ENCODE peak calls at places on chromosomes 11 and 22, in ten cellular contexts. W is astrocyte of the spinal cord; J is tibial nerve; R is activated naive CD4-positive, alpha-beta T cell treated with anti-CD3 and anti-CD28 coated beads for 36 hours; O is T-cell; N is foreskin fibroblast; F is stimulated activated CD8-positive, alpha-beta memory T cell treated with anti-CD3 and anti-CD28 coated beads, Interleukin-4, amount 100 ng/mL, for 24 hours; X is left ventricle myocardium superior; P is NCI-H1930; A is stimulated activated CD4-positive, alpha-beta T cell treated with anti-CD3 and anti-CD28 coated beads, Interleukin-12 subunit alpha, Interleukin-12 subunit beta, amount 100 ng/mL, for 48 hours. M is an unnamed sample.

GRCh38 chr22:41888638-41889200 is 26.2 kb downstream of the SHISA8 start:
- DNase-seq in W (no peak), J (no peak), R (no peak), O (no peak), N (no peak), F (no peak), X (no peak), P (no peak), A (no peak), M (no peak)

GRCh38 chr22:33923660-33924246 is 3.5 kb upstream of the LARGE1 start:
- DNase-seq in W (peak; percentile 61), J (peak; percentile 85), R (peak; percentile 51), O (no peak), N (peak; percentile 19), F (no peak), X (no peak), P (peak; percentile 50), A (no peak), M (peak; percentile 9)

GRCh38 chr11:86692317-86692716 is 19.9 kb upstream of the ME3 start:
- DNase-seq in W (peak; percentile 46), J (no peak), R (no peak), O (no peak), N (no peak), F (no peak), X (no peak), P (no peak), A (no peak), M (no peak)

GRCh38 chr11:36564376-36565032 is 3.3 kb upstream of the RAG1 start:
- DNase-seq in W (peak; percentile 67), J (peak; percentile 60), R (peak; percentile 65), O (peak; percentile 40), N (peak; percentile 39), F (peak; percentile 9), X (peak; percentile 35), P (no peak), A (peak; percentile 6), M (no peak)

GRCh38 chr11:72303179-72303578 is 59.2 kb upstream of the PHOX2A start:
- DNase-seq in W (no peak), J (no peak), R (no peak), O (no peak), N (no peak), F (no peak), X (no peak), P (no peak), A (no peak), M (no peak)

GRCh38 chr11:44351006-44351660 is 41.2 kb upstream of the ALX4 start:
- DNase-seq in W (no peak), J (no peak), R (no peak), O (no peak), N (no peak), F (no peak), X (no peak), P (no peak), A (no peak), M (no peak)

GRCh38 chr22:31475778-31476177 is 13.9 kb downstream of the EIF4ENIF1 start:
- DNase-seq in W (no peak), J (no peak), R (peak; percentile 17), O (no peak), N (no peak), F (no peak), X (no peak), P (no peak), A (no peak), M (no peak)

GRCh38 chr11:66607126-66607834 is 9.2 kb upstream of the RBM14 start:
- DNase-seq in W (peak; percentile 89), J (peak; percentile 74), R (no peak), O (no peak), N (peak; percentile 49), F (no peak), X (peak; percentile 63), P (no peak), A (no peak), M (peak; percentile 47)

GRCh38 chr11:8699903-8700302 is 17.3 kb downstream of the RPL27A start:
- DNase-seq in W (peak; percentile 75), J (no peak), R (no peak), O (no peak), N (peak; percentile 57), F (no peak), X (peak; percentile 57), P (no peak), A (no peak), M (peak; percentile 52)

GRCh38 chr11:45765836-45766235 is 39.1 kb upstream of the SLC35C1 start:
- DNase-seq in W (no peak), J (no peak), R (no peak), O (no peak), N (no peak), F (no peak), X (no peak), P (no peak), A (no peak), M (no peak)

GRCh38 chr11:132409591-132410375 is 1039.4 kb downstream of the NTM start:
- DNase-seq in W (no peak), J (no peak), R (no peak), O (no peak), N (no peak), F (no peak), X (no peak), P (no peak), A (no peak), M (no peak)

M was measured in caudate nucleus.